ENCODE peak calls at places on chromosomes 7 and 10, in five cellular contexts. L, R, P, C and E are unnamed samples. For H3K36me3, the result is how much of the 10 kb centered on the place peaks cover.

GRCh38 chr7:140316165-140316661 is 82.1 kb downstream of the SLC37A3 start:
- DNase-seq in C (peak), R (peak), L (peak), P (no peak), E (peak)

GRCh38 chr10:126251778-126252407 is 136.4 kb downstream of the ADAM12 start:
- DNase-seq in L (no peak), C (no peak), P (no peak), R (no peak), E (no peak)

GRCh38 chr10:72176701-72177100 is 39.1 kb upstream of the ANAPC16 start:
- DNase-seq in R (peak), L (no peak), P (no peak), C (no peak), E (no peak)

GRCh38 chr10:50390302-50390701 is 139.0 kb upstream of the ASAH2 start:
- DNase-seq in C (no peak), P (no peak), L (no peak), R (no peak), E (no peak)

GRCh38 chr7:80977751-80978150 is 58.9 kb upstream of the SEMA3C start:
- DNase-seq in C (no peak), L (no peak), R (no peak), P (no peak), E (no peak)

GRCh38 chr10:74244097-74244685 is 93.2 kb downstream of the ADK start:
- DNase-seq in C (peak), P (peak), R (no peak), L (peak), E (no peak)

GRCh38 chr7:2431260-2431867 is 28.0 kb downstream of the CHST12 start:
- DNase-seq in C (peak), L (no peak), R (no peak), P (peak), E (no peak)

GRCh38 chr7:26127411-26127810 is 24.6 kb upstream of the NFE2L3 start:
- DNase-seq in L (no peak), P (no peak), C (no peak), R (no peak), E (no peak)

GRCh38 chr7:84291756-84292155 is 97.2 kb upstream of the SEMA3A start:
- DNase-seq in P (no peak), R (no peak), C (no peak), L (no peak), E (no peak)

GRCh38 chr7:74606909-74607255 is 50.6 kb upstream of the GTF2I start:
- DNase-seq in R (no peak), P (no peak), C (no peak), L (no peak), E (no peak)

GRCh38 chr7:133051719-133052118 is 30.2 kb downstream of the CHCHD3 start:
- DNase-seq in C (no peak), L (no peak), R (no peak), P (no peak), E (no peak)

GRCh38 chr7:133050200-133050995 is 31.5 kb downstream of the CHCHD3 start:
- DNase-seq in C (no peak), R (no peak), L (no peak), P (no peak), E (no peak)

GRCh38 chr7:133051066-133051465 is 30.8 kb downstream of the CHCHD3 start:
- DNase-seq in C (no peak), L (peak), R (no peak), P (no peak), E (no peak)

GRCh38 chr7:133044722-133045473 is 37.0 kb downstream of the CHCHD3 start:
- DNase-seq in R (no peak), L (no peak), C (no peak), P (no peak), E (no peak)

GRCh38 chr7:133047321-133047720 is 34.6 kb downstream of the CHCHD3 start:
- DNase-seq in C (no peak), P (no peak), R (no peak), L (no peak), E (no peak)
- H3K36me3 ChIP-seq in C (under half), P (under half), R (under half), L (under half), E (under half)

DNA sequence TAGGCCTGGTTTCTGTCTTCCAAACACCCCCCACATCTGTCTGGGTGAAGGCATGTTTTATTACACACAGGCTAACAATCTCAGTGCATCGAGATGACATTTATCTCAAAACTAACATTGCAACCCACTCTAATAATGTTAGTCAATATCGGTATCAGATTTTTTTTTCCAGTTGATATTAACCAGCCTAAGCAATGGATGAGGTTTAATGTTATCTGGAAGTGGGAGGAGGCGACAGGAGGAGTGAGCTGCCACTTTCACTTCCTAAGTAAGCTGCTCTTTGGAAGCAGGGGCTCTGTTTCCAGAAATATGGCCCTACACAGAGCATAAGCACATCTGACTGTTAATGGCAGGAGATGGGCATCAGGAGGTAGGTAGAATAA is 5.2 kb downstream of the NOD1 start:
- DNase-seq in P (no peak), C (no peak), R (no peak), L (no peak), E (no peak)
- H3K27ac ChIP-seq in P (no peak), C (no peak), R (peak), L (no peak), E (peak)

GRCh38 chr10:28586176-28586575 is 53.3 kb downstream of the WAC start:
- DNase-seq in R (no peak), L (no peak), C (no peak), P (no peak), E (no peak)

GRCh38 chr10:28585076-28585475 is 52.2 kb downstream of the WAC start:
- DNase-seq in L (no peak), R (no peak), C (no peak), P (no peak), E (no peak)

GRCh38 chr10:28592953-28593352 is 60.0 kb downstream of the WAC start:
- DNase-seq in R (no peak), P (no peak), C (peak), L (peak), E (no peak)

GRCh38 chr10:28587270-28587969 is 54.5 kb downstream of the WAC start:
- DNase-seq in R (no peak), P (no peak), L (peak), C (no peak), E (no peak)

GRCh38 chr10:28587970-28588290 is 55.0 kb downstream of the WAC start:
- DNase-seq in R (no peak), L (peak), P (no peak), C (no peak), E (no peak)
- H3K36me3 ChIP-seq in R (under half), L (under half), P (under half), C (under half), E (under half)

DNA sequence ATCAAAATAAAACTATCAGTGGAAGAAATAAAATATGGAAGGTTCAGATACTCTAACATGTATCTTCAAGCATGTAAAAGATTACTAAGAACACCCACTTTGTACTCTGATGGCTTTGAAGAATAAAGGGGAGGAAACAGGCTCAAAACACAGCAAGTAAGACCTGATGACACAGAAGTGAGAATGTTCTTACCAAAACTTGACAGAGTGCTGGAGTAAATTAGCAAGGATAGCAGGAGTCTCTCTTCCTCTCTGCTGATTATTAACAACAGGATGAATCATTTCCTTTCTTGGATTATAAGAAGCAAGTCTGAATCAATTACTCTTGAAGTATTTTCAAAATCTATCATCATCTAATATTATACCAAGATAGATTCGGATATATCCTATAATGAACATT is 47.5 kb downstream of the GLI3 start:
- DNase-seq in R (no peak), P (no peak), C (peak), L (peak), E (no peak)
- H3K27ac ChIP-seq in R (no peak), P (no peak), C (no peak), L (no peak), E (no peak)